ENCODE peak calls at places on chromosome 11, in four cellular contexts. U, M, V and F are unnamed samples.

GRCh38 chr11:85602551-85603218 is 24.5 kb downstream of the DLG2 start:
- DNase-seq in M (no peak), U (no peak), V (no peak), F (no peak)

GRCh38 chr11:19344661-19345518 is 104.1 kb upstream of the E2F8 start:
- DNase-seq in M (peak; percentile 66), U (no peak), V (no peak), F (no peak)

GRCh38 chr11:74325649-74326645 is 14.5 kb upstream of the P4HA3 start:
- DNase-seq in V (no peak), M (no peak), U (no peak), F (no peak)

GRCh38 chr11:73344191-73344607 is 32.0 kb upstream of the RELT start:
- DNase-seq in V (no peak), U (no peak), M (no peak), F (no peak)

GRCh38 chr11:116301141-116301540 is 471.6 kb downstream of the BUD13 start:
- DNase-seq in U (no peak), M (no peak), V (no peak), F (no peak)

GRCh38 chr11:95134491-95134890 is 44.8 kb downstream of the ENDOD1 start:
- DNase-seq in V (no peak), U (no peak), M (no peak), F (no peak)

GRCh38 chr11:94500181-94500580 is 6.4 kb downstream of the ANKRD49 start:
- DNase-seq in M (no peak), V (no peak), U (no peak), F (no peak)

GRCh38 chr11:120858740-120859139 is 165.2 kb upstream of the TBCEL start:
- DNase-seq in M (no peak), V (no peak), U (no peak), F (no peak)

GRCh38 chr11:20002312-20003216 is 157.7 kb downstream of the DBX1 start:
- DNase-seq in M (no peak), V (no peak), U (no peak), F (no peak)

GRCh38 chr11:12223771-12224536 is 113.6 kb downstream of the MICAL2 start:
- DNase-seq in V (no peak), M (no peak), U (no peak), F (peak; percentile 38)

GRCh38 chr11:76135491-76135890 is 70.8 kb downstream of the WNT11 start:
- DNase-seq in M (no peak), U (no peak), V (no peak), F (no peak)

GRCh38 chr11:71996946-71997345 is 1.8 kb upstream of the IL18BP start:
- DNase-seq in V (no peak), M (no peak), U (no peak), F (peak; percentile 81)
- TF ChIP-seq SPI1 in V (no peak), M (no peak), U (no peak), F (no peak)

GRCh38 chr11:65422633-65423515 is at the start of gene NEAT1:
- DNase-seq in U (no peak), V (peak; percentile 86), M (no peak), F (peak; percentile 99)
- TF ChIP-seq SPI1 in U (peak; percentile 74), V (peak; percentile 96), M (peak; percentile 75), F (peak; percentile 87)

DNA sequence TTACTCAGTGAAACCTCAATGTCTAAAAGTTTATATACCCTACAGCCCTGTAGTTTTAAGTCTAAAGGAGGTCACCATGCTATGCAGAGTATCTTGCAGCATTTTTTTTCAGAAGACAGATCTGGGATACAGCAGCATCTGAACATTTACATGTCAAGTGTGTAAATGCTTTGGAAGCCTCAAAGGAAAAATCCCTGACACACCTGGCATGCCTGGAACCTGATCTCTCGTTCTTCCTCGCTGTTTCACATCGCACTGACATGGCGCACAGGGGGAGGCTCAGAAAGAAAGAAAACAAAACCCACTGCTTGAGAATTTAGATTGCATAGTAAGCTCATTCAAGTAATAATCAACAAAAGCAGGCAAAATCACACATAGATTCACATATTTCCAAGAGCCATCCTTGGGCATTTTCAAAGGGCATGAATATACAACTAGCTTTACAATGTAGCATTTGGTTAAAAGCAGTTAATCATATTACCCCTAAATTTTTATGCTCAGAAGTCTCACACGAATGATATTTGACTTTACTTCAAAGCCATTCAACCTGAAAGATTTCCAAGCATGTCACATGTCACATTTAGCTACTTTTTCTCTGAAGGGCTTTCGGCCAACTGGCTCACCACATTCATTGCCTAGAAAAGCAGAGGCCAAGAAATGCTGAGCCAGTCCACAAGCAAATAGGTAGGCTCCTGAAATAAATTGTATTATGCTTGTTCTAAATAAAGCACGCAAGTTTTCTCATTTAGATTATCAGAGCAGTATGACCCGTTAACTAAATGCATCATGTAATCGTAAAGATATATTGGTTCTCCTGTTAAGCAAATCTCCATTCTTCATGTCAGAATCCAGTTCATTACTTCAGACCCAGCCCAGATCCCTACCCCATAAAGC is 30.8 kb downstream of the PAX6 start:
- DNase-seq in V (no peak), U (no peak), M (no peak), F (no peak)
- TF ChIP-seq SPI1 in V (no peak), U (no peak), M (no peak), F (no peak)

GRCh38 chr11:6617315-6617781 is 1.9 kb downstream of the TPP1 start:
- DNase-seq in M (no peak), V (no peak), U (no peak), F (peak; percentile 93)

GRCh38 chr11:6619021-6619745 is at the start of gene TPP1:
- DNase-seq in M (peak; percentile 93), V (peak; percentile 97), U (peak; percentile 93), F (peak; percentile 84)

GRCh38 chr11:6615882-6616585 is 3.2 kb downstream of the TPP1 start:
- DNase-seq in M (no peak), U (no peak), V (no peak), F (no peak)

GRCh38 chr11:6616596-6617250 is 2.5 kb downstream of the TPP1 start:
- DNase-seq in M (no peak), U (no peak), V (no peak), F (no peak)

GRCh38 chr11:6618117-6619020 is 853 bp downstream of the TPP1 start:
- DNase-seq in M (no peak), V (peak; percentile 87), U (no peak), F (peak; percentile 95)
- TF ChIP-seq SPI1 in M (peak; percentile 83), V (no peak), U (peak; percentile 81), F (peak; percentile 60)